ENCODE peak calls at places on chromosome 13, in eight cellular contexts. One of them, this sample, is unnamed.
A peak's percentile ranks its signal among the peaks of the same experiment; 100 is the strongest.

GRCh38 chr13:91632071-91632470 is 233.7 kb downstream of the GPC5 start:
- DNase-seq in IMR-90: peak; percentile 12
- DNase-seq in heart right ventricle: no peak
- DNase-seq in right lobe of liver: no peak
- DNase-seq in upper lobe of right lung: no peak
- DNase-seq in AG09319: no peak
- DNase-seq in thoracic aorta: no peak
- DNase-seq in H9: no peak
- DNase-seq in this sample: no peak

GRCh38 chr13:94433055-94433947 is 46.2 kb downstream of the DCT start:
- DNase-seq in right lobe of liver: peak; percentile 26
- DNase-seq in upper lobe of right lung: no peak
- DNase-seq in IMR-90: no peak
- DNase-seq in H9: peak; percentile 41
- DNase-seq in AG09319: no peak
- DNase-seq in thoracic aorta: no peak
- DNase-seq in heart right ventricle: no peak
- DNase-seq in this sample: no peak

GRCh38 chr13:43787998-43788397 is 1.2 kb upstream of the ENOX1 start:
- DNase-seq in H9: no peak
- DNase-seq in heart right ventricle: no peak
- DNase-seq in thoracic aorta: no peak
- DNase-seq in right lobe of liver: no peak
- DNase-seq in IMR-90: peak; percentile 52
- DNase-seq in upper lobe of right lung: no peak
- DNase-seq in AG09319: no peak
- DNase-seq in this sample: no peak

GRCh38 chr13:72151241-72151640 is 284.2 kb upstream of the DACH1 start:
- DNase-seq in H9: no peak
- DNase-seq in right lobe of liver: no peak
- DNase-seq in thoracic aorta: no peak
- DNase-seq in AG09319: no peak
- DNase-seq in heart right ventricle: no peak
- DNase-seq in upper lobe of right lung: no peak
- DNase-seq in IMR-90: no peak
- DNase-seq in this sample: no peak

GRCh38 chr13:65724261-65724660 is 1505.9 kb downstream of the PCDH9 start:
- DNase-seq in right lobe of liver: no peak
- DNase-seq in upper lobe of right lung: no peak
- DNase-seq in heart right ventricle: no peak
- DNase-seq in H9: no peak
- DNase-seq in AG09319: no peak
- DNase-seq in IMR-90: peak; percentile 49
- DNase-seq in thoracic aorta: no peak
- DNase-seq in this sample: no peak

GRCh38 chr13:79662882-79663281 is 181.9 kb downstream of the NDFIP2 start:
- DNase-seq in heart right ventricle: no peak
- DNase-seq in thoracic aorta: no peak
- DNase-seq in AG09319: no peak
- DNase-seq in IMR-90: no peak
- DNase-seq in right lobe of liver: no peak
- DNase-seq in H9: no peak
- DNase-seq in upper lobe of right lung: no peak
- DNase-seq in this sample: peak; percentile 30

GRCh38 chr13:31699650-31700049 is 39.7 kb upstream of the RXFP2 start:
- DNase-seq in heart right ventricle: no peak
- DNase-seq in AG09319: no peak
- DNase-seq in H9: peak; percentile 33
- DNase-seq in IMR-90: no peak
- DNase-seq in thoracic aorta: no peak
- DNase-seq in right lobe of liver: no peak
- DNase-seq in upper lobe of right lung: no peak
- DNase-seq in this sample: no peak

GRCh38 chr13:113622791-113623490 is 35.1 kb downstream of the ATP4B start:
- DNase-seq in IMR-90: no peak
- DNase-seq in heart right ventricle: no peak
- DNase-seq in H9: no peak
- DNase-seq in upper lobe of right lung: no peak
- DNase-seq in thoracic aorta: no peak
- DNase-seq in AG09319: no peak
- DNase-seq in right lobe of liver: peak; percentile 63
- DNase-seq in this sample: no peak

GRCh38 chr13:106566682-106567420 is 1.1 kb downstream of the ARGLU1 start:
- DNase-seq in AG09319: no peak
- DNase-seq in right lobe of liver: peak; percentile 68
- DNase-seq in upper lobe of right lung: peak; percentile 81
- DNase-seq in H9: peak; percentile 56
- DNase-seq in heart right ventricle: peak; percentile 65
- DNase-seq in thoracic aorta: no peak
- DNase-seq in IMR-90: peak; percentile 62
- DNase-seq in this sample: no peak

GRCh38 chr13:63433546-63434150 is 2018.0 kb upstream of the PCDH20 start:
- DNase-seq in upper lobe of right lung: no peak
- DNase-seq in AG09319: no peak
- DNase-seq in right lobe of liver: no peak
- DNase-seq in heart right ventricle: no peak
- DNase-seq in thoracic aorta: no peak
- DNase-seq in IMR-90: peak; percentile 87
- DNase-seq in H9: no peak
- DNase-seq in this sample: no peak

GRCh38 chr13:80276371-80277289 is 64.3 kb downstream of the SPRY2 start:
- DNase-seq in thoracic aorta: no peak
- DNase-seq in right lobe of liver: no peak
- DNase-seq in upper lobe of right lung: no peak
- DNase-seq in H9: no peak
- DNase-seq in AG09319: no peak
- DNase-seq in heart right ventricle: peak; percentile 38
- DNase-seq in IMR-90: peak; percentile 23
- DNase-seq in this sample: peak; percentile 27

GRCh38 chr13:109255457-109255856 is 530.9 kb downstream of the IRS2 start:
- DNase-seq in thoracic aorta: no peak
- DNase-seq in heart right ventricle: no peak
- DNase-seq in AG09319: no peak
- DNase-seq in right lobe of liver: no peak
- DNase-seq in H9: no peak
- DNase-seq in IMR-90: no peak
- DNase-seq in upper lobe of right lung: no peak
- DNase-seq in this sample: no peak

GRCh38 chr13:31629085-31629785 is 110.1 kb upstream of the RXFP2 start:
- DNase-seq in H9: no peak
- DNase-seq in thoracic aorta: no peak
- DNase-seq in AG09319: no peak
- DNase-seq in heart right ventricle: no peak
- DNase-seq in IMR-90: peak; percentile 40
- DNase-seq in upper lobe of right lung: no peak
- DNase-seq in right lobe of liver: no peak
- DNase-seq in this sample: no peak

GRCh38 chr13:48879854-48880253 is 95.9 kb upstream of the FNDC3A start:
- DNase-seq in upper lobe of right lung: no peak
- DNase-seq in right lobe of liver: no peak
- DNase-seq in thoracic aorta: no peak
- DNase-seq in AG09319: no peak
- DNase-seq in IMR-90: no peak
- DNase-seq in H9: no peak
- DNase-seq in heart right ventricle: no peak
- DNase-seq in this sample: no peak

GRCh38 chr13:106376411-106377112 is 158.9 kb downstream of the EFNB2 start:
- DNase-seq in upper lobe of right lung: no peak
- DNase-seq in right lobe of liver: no peak
- DNase-seq in H9: no peak
- DNase-seq in heart right ventricle: no peak
- DNase-seq in thoracic aorta: no peak
- DNase-seq in AG09319: no peak
- DNase-seq in IMR-90: peak; percentile 95
- DNase-seq in this sample: no peak

DNA sequence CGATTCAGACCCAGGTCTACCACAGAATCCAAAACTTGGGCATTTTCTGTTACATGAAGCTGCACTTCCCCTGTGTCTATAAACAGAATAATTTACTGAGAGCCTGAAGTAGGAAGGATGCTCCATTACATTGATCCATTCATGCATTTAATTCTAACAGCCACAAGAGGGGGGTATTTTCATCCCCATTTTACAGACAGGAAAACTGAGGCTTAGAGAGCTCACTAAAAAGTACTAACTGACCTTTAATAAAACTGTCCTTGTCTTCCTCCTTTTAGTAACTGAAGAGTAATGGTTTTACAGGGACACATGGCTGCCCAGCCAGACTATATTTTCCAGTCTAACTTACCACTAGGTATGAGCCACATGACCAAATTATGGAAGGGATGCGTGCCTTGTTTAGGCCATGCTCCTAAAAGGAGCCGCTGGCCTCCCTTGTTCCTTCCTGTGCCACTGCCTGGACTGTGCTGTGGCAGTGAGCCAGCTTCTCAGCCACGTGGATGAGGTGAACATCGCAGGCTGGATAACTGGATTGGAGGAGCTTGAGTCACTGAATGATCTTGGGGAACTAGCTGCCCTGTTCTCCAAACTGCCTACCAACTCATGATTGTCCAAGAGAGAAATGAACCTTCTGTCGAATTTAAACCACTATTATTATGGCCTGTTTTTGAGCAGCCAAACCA is 108.3 kb downstream of the DOCK9 start:
- DNase-seq in thoracic aorta: no peak
- DNase-seq in upper lobe of right lung: no peak
- DNase-seq in AG09319: no peak
- DNase-seq in H9: no peak
- DNase-seq in heart right ventricle: peak; percentile 41
- DNase-seq in right lobe of liver: peak; percentile 30
- DNase-seq in IMR-90: no peak
- DNase-seq in this sample: no peak
- TF ChIP-seq CTCF in thoracic aorta: no peak
- TF ChIP-seq CTCF in upper lobe of right lung: peak; percentile 25
- TF ChIP-seq CTCF in AG09319: no peak
- TF ChIP-seq CTCF in H9: peak; percentile 60
- TF ChIP-seq CTCF in heart right ventricle: no peak
- TF ChIP-seq CTCF in right lobe of liver: no peak
- TF ChIP-seq CTCF in IMR-90: peak; percentile 31
- TF ChIP-seq CTCF in this sample: no peak

GRCh38 chr13:53310786-53311185 is 282.2 kb downstream of the OLFM4 start:
- DNase-seq in IMR-90: no peak
- DNase-seq in right lobe of liver: no peak
- DNase-seq in upper lobe of right lung: no peak
- DNase-seq in AG09319: no peak
- DNase-seq in thoracic aorta: no peak
- DNase-seq in H9: no peak
- DNase-seq in heart right ventricle: no peak
- DNase-seq in this sample: no peak

GRCh38 chr13:53311561-53311960 is 282.9 kb downstream of the OLFM4 start:
- DNase-seq in IMR-90: no peak
- DNase-seq in right lobe of liver: no peak
- DNase-seq in upper lobe of right lung: no peak
- DNase-seq in AG09319: no peak
- DNase-seq in thoracic aorta: no peak
- DNase-seq in H9: no peak
- DNase-seq in heart right ventricle: no peak
- DNase-seq in this sample: no peak
- TF ChIP-seq CTCF in IMR-90: no peak
- TF ChIP-seq CTCF in right lobe of liver: no peak
- TF ChIP-seq CTCF in upper lobe of right lung: no peak
- TF ChIP-seq CTCF in AG09319: no peak
- TF ChIP-seq CTCF in thoracic aorta: no peak
- TF ChIP-seq CTCF in H9: peak; percentile 62
- TF ChIP-seq CTCF in heart right ventricle: no peak
- TF ChIP-seq CTCF in this sample: no peak

GRCh38 chr13:44876782-44877324 is 112.4 kb downstream of the NUFIP1 start:
- DNase-seq in AG09319: no peak
- DNase-seq in IMR-90: no peak
- DNase-seq in upper lobe of right lung: no peak
- DNase-seq in thoracic aorta: no peak
- DNase-seq in right lobe of liver: no peak
- DNase-seq in heart right ventricle: no peak
- DNase-seq in H9: peak; percentile 88
- DNase-seq in this sample: no peak
- TF ChIP-seq CTCF in AG09319: no peak
- TF ChIP-seq CTCF in IMR-90: peak; percentile 21
- TF ChIP-seq CTCF in upper lobe of right lung: peak; percentile 23
- TF ChIP-seq CTCF in thoracic aorta: no peak
- TF ChIP-seq CTCF in right lobe of liver: no peak
- TF ChIP-seq CTCF in heart right ventricle: peak; percentile 22
- TF ChIP-seq CTCF in H9: peak; percentile 94
- TF ChIP-seq CTCF in this sample: no peak

GRCh38 chr13:58960909-58961308 is 1202.8 kb downstream of the DIAPH3 start:
- DNase-seq in H9: no peak
- DNase-seq in IMR-90: peak; percentile 2
- DNase-seq in thoracic aorta: no peak
- DNase-seq in AG09319: no peak
- DNase-seq in upper lobe of right lung: no peak
- DNase-seq in right lobe of liver: no peak
- DNase-seq in heart right ventricle: no peak
- DNase-seq in this sample: no peak
- TF ChIP-seq CTCF in H9: peak; percentile 63
- TF ChIP-seq CTCF in IMR-90: peak; percentile 20
- TF ChIP-seq CTCF in thoracic aorta: no peak
- TF ChIP-seq CTCF in AG09319: no peak
- TF ChIP-seq CTCF in upper lobe of right lung: peak; percentile 15
- TF ChIP-seq CTCF in right lobe of liver: peak; percentile 9
- TF ChIP-seq CTCF in heart right ventricle: peak; percentile 53
- TF ChIP-seq CTCF in this sample: no peak

GRCh38 chr13:99033814-99034213 is 56.0 kb upstream of the DOCK9 start:
- DNase-seq in heart right ventricle: no peak
- DNase-seq in upper lobe of right lung: no peak
- DNase-seq in right lobe of liver: no peak
- DNase-seq in IMR-90: peak; percentile 28
- DNase-seq in H9: no peak
- DNase-seq in AG09319: no peak
- DNase-seq in thoracic aorta: no peak
- DNase-seq in this sample: no peak
- TF ChIP-seq CTCF in heart right ventricle: peak; percentile 72
- TF ChIP-seq CTCF in upper lobe of right lung: peak; percentile 68
- TF ChIP-seq CTCF in right lobe of liver: peak; percentile 50
- TF ChIP-seq CTCF in IMR-90: peak; percentile 65
- TF ChIP-seq CTCF in H9: peak; percentile 65
- TF ChIP-seq CTCF in AG09319: peak; percentile 60
- TF ChIP-seq CTCF in thoracic aorta: peak; percentile 50
- TF ChIP-seq CTCF in this sample: peak; percentile 74

DNA sequence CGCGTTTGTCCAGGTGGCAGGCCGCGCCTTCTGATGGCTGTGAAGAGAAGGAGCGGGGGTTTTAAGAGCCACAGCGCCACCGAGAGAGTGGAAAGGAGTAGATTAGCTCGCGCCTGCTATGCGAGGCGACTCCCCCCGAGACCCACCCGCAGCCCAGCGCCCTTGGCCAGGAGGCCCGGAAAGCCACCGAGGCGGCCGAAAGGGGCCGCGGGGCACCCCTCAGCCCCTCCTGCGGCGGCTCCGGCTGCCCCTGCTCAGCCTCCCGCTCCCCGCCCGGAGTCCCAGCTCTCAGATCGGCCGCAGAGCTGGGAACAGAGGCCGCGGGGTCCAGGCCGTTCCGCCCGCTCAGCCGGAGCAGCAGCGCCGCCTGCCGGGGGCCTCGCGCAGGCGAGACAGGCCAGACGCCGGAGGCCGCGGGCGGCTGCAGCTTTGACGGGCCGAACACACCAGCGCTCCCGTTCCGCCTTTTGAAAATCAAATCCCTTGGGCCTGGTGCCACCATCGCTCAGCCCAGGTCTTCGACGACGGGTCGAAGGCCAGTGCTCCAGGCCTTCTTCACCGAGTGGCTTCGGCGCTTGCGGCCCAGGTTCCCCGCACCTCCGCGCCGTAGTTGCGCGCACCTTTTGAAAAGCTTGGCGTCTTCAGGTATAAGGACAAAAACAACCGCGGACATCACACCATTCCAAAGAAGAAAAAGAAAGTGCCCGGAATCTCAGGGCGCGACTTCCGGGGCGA is 15.3 kb downstream of the CDX2 start:
- DNase-seq in right lobe of liver: peak; percentile 85
- DNase-seq in AG09319: peak; percentile 19
- DNase-seq in IMR-90: peak; percentile 55
- DNase-seq in upper lobe of right lung: peak; percentile 91
- DNase-seq in thoracic aorta: no peak
- DNase-seq in heart right ventricle: peak; percentile 47
- DNase-seq in H9: peak; percentile 88
- DNase-seq in this sample: no peak
- TF ChIP-seq CTCF in right lobe of liver: peak; percentile 91
- TF ChIP-seq CTCF in AG09319: peak; percentile 52
- TF ChIP-seq CTCF in IMR-90: peak; percentile 81
- TF ChIP-seq CTCF in upper lobe of right lung: peak; percentile 84
- TF ChIP-seq CTCF in thoracic aorta: peak; percentile 82
- TF ChIP-seq CTCF in heart right ventricle: peak; percentile 82
- TF ChIP-seq CTCF in H9: peak; percentile 99
- TF ChIP-seq CTCF in this sample: peak; percentile 73

This sample was measured in dorsolateral prefrontal cortex.